ENCODE peak calls at places on chromosomes 1 and 21, in nine cellular contexts. One of them, this sample, is unnamed.

GRCh38 chr1:192951961-192952460 is 107.1 kb downstream of the UCHL5 start:
- DNase-seq in NCI-H1436: no peak
- DNase-seq in ovary: no peak
- DNase-seq in progenitor cell of endocrine pancreas: no peak
- DNase-seq in NCI-H2029: no peak
- DNase-seq in activated CD4-positive, alpha-beta T cell treated with anti-CD3 and anti-CD28 coated beads, Interleukin-2, amount 50 U/mL, for 1 hour: no peak
- DNase-seq in HuH-7.5: no peak
- DNase-seq in upper lobe of left lung: no peak
- DNase-seq in nucleus accumbens: no peak
- DNase-seq in this sample: peak

GRCh38 chr1:9181176-9181906 is 52.4 kb upstream of the GPR157 start:
- DNase-seq in ovary: peak
- DNase-seq in activated CD4-positive, alpha-beta T cell treated with anti-CD3 and anti-CD28 coated beads, Interleukin-2, amount 50 U/mL, for 1 hour: peak
- DNase-seq in NCI-H1436: peak
- DNase-seq in HuH-7.5: peak
- DNase-seq in NCI-H2029: no peak
- DNase-seq in upper lobe of left lung: peak
- DNase-seq in nucleus accumbens: no peak
- DNase-seq in progenitor cell of endocrine pancreas: peak
- DNase-seq in this sample: peak

GRCh38 chr1:25640646-25641328 is 24.2 kb downstream of the MAN1C1 start:
- DNase-seq in progenitor cell of endocrine pancreas: no peak
- DNase-seq in ovary: no peak
- DNase-seq in activated CD4-positive, alpha-beta T cell treated with anti-CD3 and anti-CD28 coated beads, Interleukin-2, amount 50 U/mL, for 1 hour: no peak
- DNase-seq in nucleus accumbens: no peak
- DNase-seq in NCI-H1436: no peak
- DNase-seq in upper lobe of left lung: no peak
- DNase-seq in HuH-7.5: no peak
- DNase-seq in NCI-H2029: no peak
- DNase-seq in this sample: no peak

GRCh38 chr1:5975133-5975880 is 16.9 kb downstream of the NPHP4 start:
- DNase-seq in NCI-H1436: peak
- DNase-seq in HuH-7.5: peak
- DNase-seq in NCI-H2029: peak
- DNase-seq in nucleus accumbens: peak
- DNase-seq in progenitor cell of endocrine pancreas: peak
- DNase-seq in ovary: peak
- DNase-seq in upper lobe of left lung: no peak
- DNase-seq in activated CD4-positive, alpha-beta T cell treated with anti-CD3 and anti-CD28 coated beads, Interleukin-2, amount 50 U/mL, for 1 hour: peak
- DNase-seq in this sample: peak

GRCh38 chr1:23634840-23635642 is 56.6 kb upstream of the RPL11 start:
- DNase-seq in activated CD4-positive, alpha-beta T cell treated with anti-CD3 and anti-CD28 coated beads, Interleukin-2, amount 50 U/mL, for 1 hour: peak
- DNase-seq in ovary: peak
- DNase-seq in NCI-H1436: peak
- DNase-seq in NCI-H2029: peak
- DNase-seq in upper lobe of left lung: no peak
- DNase-seq in HuH-7.5: peak
- DNase-seq in progenitor cell of endocrine pancreas: peak
- DNase-seq in nucleus accumbens: peak
- DNase-seq in this sample: peak

GRCh38 chr1:32299327-32299726 is 7.4 kb downstream of the HDAC1 start:
- DNase-seq in upper lobe of left lung: no peak
- DNase-seq in NCI-H2029: no peak
- DNase-seq in ovary: no peak
- DNase-seq in HuH-7.5: no peak
- DNase-seq in activated CD4-positive, alpha-beta T cell treated with anti-CD3 and anti-CD28 coated beads, Interleukin-2, amount 50 U/mL, for 1 hour: no peak
- DNase-seq in NCI-H1436: no peak
- DNase-seq in progenitor cell of endocrine pancreas: no peak
- DNase-seq in nucleus accumbens: no peak
- DNase-seq in this sample: no peak

GRCh38 chr1:19057182-19057779 is 100.8 kb upstream of the IFFO2 start:
- DNase-seq in ovary: no peak
- DNase-seq in progenitor cell of endocrine pancreas: no peak
- DNase-seq in HuH-7.5: no peak
- DNase-seq in nucleus accumbens: no peak
- DNase-seq in NCI-H1436: no peak
- DNase-seq in upper lobe of left lung: no peak
- DNase-seq in activated CD4-positive, alpha-beta T cell treated with anti-CD3 and anti-CD28 coated beads, Interleukin-2, amount 50 U/mL, for 1 hour: no peak
- DNase-seq in NCI-H2029: no peak
- DNase-seq in this sample: no peak

GRCh38 chr1:39726600-39726999 is 12.1 kb upstream of the PPIE start:
- DNase-seq in upper lobe of left lung: no peak
- DNase-seq in ovary: no peak
- DNase-seq in HuH-7.5: no peak
- DNase-seq in progenitor cell of endocrine pancreas: no peak
- DNase-seq in activated CD4-positive, alpha-beta T cell treated with anti-CD3 and anti-CD28 coated beads, Interleukin-2, amount 50 U/mL, for 1 hour: no peak
- DNase-seq in nucleus accumbens: no peak
- DNase-seq in NCI-H2029: no peak
- DNase-seq in NCI-H1436: no peak
- DNase-seq in this sample: no peak

GRCh38 chr21:35559881-35560280 is 500.4 kb downstream of the SETD4 start:
- DNase-seq in upper lobe of left lung: no peak
- DNase-seq in NCI-H1436: no peak
- DNase-seq in progenitor cell of endocrine pancreas: no peak
- DNase-seq in HuH-7.5: no peak
- DNase-seq in nucleus accumbens: no peak
- DNase-seq in ovary: no peak
- DNase-seq in NCI-H2029: no peak
- DNase-seq in activated CD4-positive, alpha-beta T cell treated with anti-CD3 and anti-CD28 coated beads, Interleukin-2, amount 50 U/mL, for 1 hour: no peak
- DNase-seq in this sample: no peak

GRCh38 chr1:234639968-234640367 is 30.0 kb upstream of the IRF2BP2 start:
- DNase-seq in upper lobe of left lung: no peak
- DNase-seq in ovary: no peak
- DNase-seq in nucleus accumbens: no peak
- DNase-seq in activated CD4-positive, alpha-beta T cell treated with anti-CD3 and anti-CD28 coated beads, Interleukin-2, amount 50 U/mL, for 1 hour: no peak
- DNase-seq in progenitor cell of endocrine pancreas: no peak
- DNase-seq in NCI-H1436: no peak
- DNase-seq in NCI-H2029: no peak
- DNase-seq in HuH-7.5: no peak
- DNase-seq in this sample: no peak

GRCh38 chr1:97560714-97561113 is 360.1 kb downstream of the DPYD start:
- DNase-seq in nucleus accumbens: no peak
- DNase-seq in activated CD4-positive, alpha-beta T cell treated with anti-CD3 and anti-CD28 coated beads, Interleukin-2, amount 50 U/mL, for 1 hour: no peak
- DNase-seq in NCI-H2029: no peak
- DNase-seq in progenitor cell of endocrine pancreas: no peak
- DNase-seq in HuH-7.5: no peak
- DNase-seq in upper lobe of left lung: no peak
- DNase-seq in ovary: no peak
- DNase-seq in NCI-H1436: no peak
- DNase-seq in this sample: no peak